ENCODE peak calls at places on chromosomes 6 and 20, in eight cellular contexts. E, V, P, D, L, G, H and U are unnamed samples.

GRCh38 chr20:3800256-3800877 is 4.3 kb downstream of the CDC25B start:
- DNase-seq in V (no peak), L (no peak), G (no peak), P (no peak), H (no peak), D (no peak), E (no peak), U (no peak)

GRCh38 chr6:39724787-39725631 is at the start of gene KIF6:
- DNase-seq in P (peak), V (peak), D (peak), E (peak), H (peak), G (peak), L (peak), U (peak)

GRCh38 chr6:151247510-151247909 is 7.7 kb downstream of the AKAP12 start:
- DNase-seq in E (no peak), D (no peak), P (no peak), L (no peak), H (no peak), V (no peak), G (peak), U (no peak)

GRCh38 chr20:60037120-60037499 is 78.9 kb downstream of the CDH26 start:
- DNase-seq in V (no peak), G (peak), L (no peak), E (peak), D (no peak), P (no peak), H (no peak), U (peak)

GRCh38 chr6:75155586-75155985 is 50.3 kb downstream of the COL12A1 start:
- DNase-seq in H (no peak), V (no peak), D (no peak), G (no peak), E (no peak), L (no peak), P (peak), U (no peak)

GRCh38 chr6:31355540-31355988 is 1.4 kb downstream of the HLA-B start:
- DNase-seq in V (no peak), G (no peak), L (no peak), H (no peak), D (no peak), E (no peak), P (no peak), U (no peak)

GRCh38 chr6:89443658-89444057 is 10.7 kb downstream of the ANKRD6 start:
- DNase-seq in E (no peak), G (no peak), L (no peak), P (no peak), V (no peak), D (no peak), H (no peak), U (no peak)

GRCh38 chr6:138231399-138231886 is 13.2 kb upstream of the PBOV1 start:
- DNase-seq in V (no peak), D (no peak), H (no peak), L (peak), P (peak), E (peak), G (no peak), U (no peak)

GRCh38 chr6:133715270-133715669 is 173.6 kb upstream of the TCF21 start:
- DNase-seq in P (no peak), L (no peak), G (no peak), D (no peak), V (no peak), E (peak), H (no peak), U (no peak)
- H3K9ac ChIP-seq in P (no peak), L (no peak), G (no peak), D (no peak), V (no peak), E (no peak), H (no peak), U (no peak)

DNA sequence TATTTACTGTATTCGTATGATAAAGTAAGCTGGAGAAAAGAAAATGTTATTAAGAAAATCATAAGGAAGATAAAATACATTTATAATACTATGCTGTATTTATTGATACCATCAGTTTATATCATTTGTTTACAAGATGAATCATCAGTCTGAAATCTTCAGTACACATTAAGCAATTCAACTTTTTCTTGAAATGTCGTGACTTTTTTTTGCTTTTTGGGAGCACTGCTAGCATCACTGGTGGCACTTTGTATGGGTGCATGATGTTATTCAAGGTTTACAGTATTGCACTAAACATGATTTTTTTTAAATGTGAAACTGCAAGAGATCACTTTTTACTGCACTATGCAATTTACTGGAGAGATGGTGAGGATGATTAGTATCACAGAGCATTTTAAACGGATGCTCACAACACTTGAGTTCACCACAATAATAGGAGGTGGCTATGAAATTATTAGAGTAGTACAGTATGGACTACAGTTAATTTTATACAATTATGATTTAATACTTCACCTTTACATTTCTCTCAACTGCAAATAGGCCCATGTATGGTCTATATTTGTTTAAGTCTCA is 85.9 kb downstream of the SNAP25 start:
- DNase-seq in D (no peak), L (no peak), H (no peak), P (no peak), E (peak), V (no peak), G (no peak), U (no peak)
- TF ChIP-seq EZH2 in D (no peak), L (no peak), H (no peak), P (no peak), E (no peak), V (no peak), G (no peak), U (no peak)

GRCh38 chr6:129490551-129491245 is 219.3 kb downstream of the ARHGAP18 start:
- DNase-seq in D (no peak), P (peak), L (peak), H (peak), E (peak), G (peak), V (no peak), U (peak)
- H3K9ac ChIP-seq in D (no peak), P (peak), L (peak), H (peak), E (peak), G (peak), V (no peak), U (peak)

GRCh38 chr6:22637781-22638180 is 68.4 kb downstream of the HDGFL1 start:
- DNase-seq in L (no peak), V (no peak), D (no peak), G (no peak), E (no peak), P (no peak), H (no peak), U (no peak)
- TF ChIP-seq EZH2 in L (no peak), V (no peak), D (no peak), G (no peak), E (no peak), P (no peak), H (no peak), U (no peak)